ENCODE peak calls at places on chromosome 3, in six cellular contexts. One of them, this sample, is unnamed.

GRCh38 chr3:10173926-10174435 is 9.3 kb downstream of the IRAK2 start:
- DNase-seq in astrocyte of the spinal cord: peak; percentile 97
- DNase-seq in cardiac muscle cell: no peak
- DNase-seq in tibial nerve: peak; percentile 72
- DNase-seq in CD8-positive, alpha-beta T cell: no peak
- DNase-seq in HCT116: no peak
- DNase-seq in this sample: no peak

GRCh38 chr3:45104715-45105711 is 41.2 kb downstream of the CDCP1 start:
- DNase-seq in astrocyte of the spinal cord: peak; percentile 72
- DNase-seq in cardiac muscle cell: no peak
- DNase-seq in tibial nerve: no peak
- DNase-seq in CD8-positive, alpha-beta T cell: no peak
- DNase-seq in HCT116: no peak
- DNase-seq in this sample: no peak

GRCh38 chr3:64909757-64910475 is 222.1 kb upstream of the ADAMTS9 start:
- DNase-seq in astrocyte of the spinal cord: no peak
- DNase-seq in cardiac muscle cell: peak; percentile 87
- DNase-seq in tibial nerve: no peak
- DNase-seq in CD8-positive, alpha-beta T cell: no peak
- DNase-seq in HCT116: no peak
- DNase-seq in this sample: no peak

GRCh38 chr3:46690798-46691197 is 2.7 kb downstream of the ALS2CL start:
- DNase-seq in astrocyte of the spinal cord: no peak
- DNase-seq in cardiac muscle cell: no peak
- DNase-seq in tibial nerve: no peak
- DNase-seq in CD8-positive, alpha-beta T cell: no peak
- DNase-seq in HCT116: no peak
- DNase-seq in this sample: no peak

GRCh38 chr3:122092460-122093165 is 37.5 kb downstream of the CD86 start:
- DNase-seq in astrocyte of the spinal cord: peak; percentile 0
- DNase-seq in cardiac muscle cell: no peak
- DNase-seq in tibial nerve: peak; percentile 41
- DNase-seq in CD8-positive, alpha-beta T cell: no peak
- DNase-seq in HCT116: peak; percentile 10
- DNase-seq in this sample: no peak

GRCh38 chr3:39839504-39839903 is 30.1 kb downstream of the MYRIP start:
- DNase-seq in astrocyte of the spinal cord: no peak
- DNase-seq in cardiac muscle cell: no peak
- DNase-seq in tibial nerve: no peak
- DNase-seq in CD8-positive, alpha-beta T cell: no peak
- DNase-seq in HCT116: no peak
- DNase-seq in this sample: no peak

GRCh38 chr3:186359078-186359477 is 3.0 kb downstream of the DGKG start:
- DNase-seq in astrocyte of the spinal cord: no peak
- DNase-seq in cardiac muscle cell: no peak
- DNase-seq in tibial nerve: no peak
- DNase-seq in CD8-positive, alpha-beta T cell: no peak
- DNase-seq in HCT116: no peak
- DNase-seq in this sample: no peak

GRCh38 chr3:50352762-50353161 is 2.1 kb downstream of the CYB561D2 start:
- DNase-seq in astrocyte of the spinal cord: no peak
- DNase-seq in cardiac muscle cell: no peak
- DNase-seq in tibial nerve: no peak
- DNase-seq in CD8-positive, alpha-beta T cell: no peak
- DNase-seq in HCT116: no peak
- DNase-seq in this sample: no peak

GRCh38 chr3:197333901-197334639 is 35.7 kb upstream of the DLG1 start:
- DNase-seq in astrocyte of the spinal cord: no peak
- DNase-seq in cardiac muscle cell: peak; percentile 42
- DNase-seq in tibial nerve: no peak
- DNase-seq in CD8-positive, alpha-beta T cell: no peak
- DNase-seq in HCT116: no peak
- DNase-seq in this sample: no peak

GRCh38 chr3:195110647-195111321 is 160.2 kb downstream of the XXYLT1 start:
- DNase-seq in astrocyte of the spinal cord: no peak
- DNase-seq in cardiac muscle cell: peak; percentile 25
- DNase-seq in tibial nerve: peak; percentile 48
- DNase-seq in CD8-positive, alpha-beta T cell: no peak
- DNase-seq in HCT116: no peak
- DNase-seq in this sample: no peak

GRCh38 chr3:188553569-188553968 is 399.6 kb downstream of the LPP start:
- DNase-seq in astrocyte of the spinal cord: no peak
- DNase-seq in cardiac muscle cell: no peak
- DNase-seq in tibial nerve: no peak
- DNase-seq in CD8-positive, alpha-beta T cell: peak; percentile 51
- DNase-seq in HCT116: no peak
- DNase-seq in this sample: no peak

GRCh38 chr3:114499986-114500385 is 206.2 kb downstream of the TIGIT start:
- DNase-seq in astrocyte of the spinal cord: peak; percentile 83
- DNase-seq in cardiac muscle cell: no peak
- DNase-seq in tibial nerve: no peak
- DNase-seq in CD8-positive, alpha-beta T cell: no peak
- DNase-seq in HCT116: no peak
- DNase-seq in this sample: no peak

GRCh38 chr3:165744025-165744424 is 93.2 kb downstream of the BCHE start:
- DNase-seq in astrocyte of the spinal cord: no peak
- DNase-seq in cardiac muscle cell: no peak
- DNase-seq in tibial nerve: no peak
- DNase-seq in CD8-positive, alpha-beta T cell: no peak
- DNase-seq in HCT116: no peak
- DNase-seq in this sample: no peak

GRCh38 chr3:13716540-13717221 is 163.2 kb downstream of the WNT7A start:
- DNase-seq in astrocyte of the spinal cord: no peak
- DNase-seq in cardiac muscle cell: no peak
- DNase-seq in tibial nerve: no peak
- DNase-seq in CD8-positive, alpha-beta T cell: no peak
- DNase-seq in HCT116: no peak
- DNase-seq in this sample: no peak

GRCh38 chr3:1943395-1944118 is 155.1 kb upstream of the CNTN4 start:
- DNase-seq in astrocyte of the spinal cord: no peak
- DNase-seq in cardiac muscle cell: no peak
- DNase-seq in tibial nerve: no peak
- DNase-seq in CD8-positive, alpha-beta T cell: no peak
- DNase-seq in HCT116: no peak
- DNase-seq in this sample: no peak

GRCh38 chr3:43176666-43177065 is 70.8 kb upstream of the POMGNT2 start:
- DNase-seq in astrocyte of the spinal cord: no peak
- DNase-seq in cardiac muscle cell: no peak
- DNase-seq in tibial nerve: no peak
- DNase-seq in CD8-positive, alpha-beta T cell: no peak
- DNase-seq in HCT116: no peak
- DNase-seq in this sample: no peak

GRCh38 chr3:36713904-36714303 is 50.4 kb downstream of the DCLK3 start:
- DNase-seq in astrocyte of the spinal cord: no peak
- DNase-seq in cardiac muscle cell: no peak
- DNase-seq in tibial nerve: no peak
- DNase-seq in CD8-positive, alpha-beta T cell: no peak
- DNase-seq in HCT116: no peak
- DNase-seq in this sample: no peak

GRCh38 chr3:170907519-170908234 is 760 bp downstream of the EIF5A2 start:
- DNase-seq in astrocyte of the spinal cord: peak; percentile 33
- DNase-seq in cardiac muscle cell: peak; percentile 5
- DNase-seq in tibial nerve: no peak
- DNase-seq in CD8-positive, alpha-beta T cell: no peak
- DNase-seq in HCT116: no peak
- DNase-seq in this sample: no peak

GRCh38 chr3:25542571-25543039 is 114.5 kb downstream of the RARB start:
- DNase-seq in astrocyte of the spinal cord: no peak
- DNase-seq in cardiac muscle cell: no peak
- DNase-seq in tibial nerve: no peak
- DNase-seq in CD8-positive, alpha-beta T cell: no peak
- DNase-seq in HCT116: no peak
- DNase-seq in this sample: no peak

GRCh38 chr3:107263269-107264021 is 113.8 kb upstream of the CCDC54 start:
- DNase-seq in astrocyte of the spinal cord: no peak
- DNase-seq in cardiac muscle cell: no peak
- DNase-seq in tibial nerve: no peak
- DNase-seq in CD8-positive, alpha-beta T cell: no peak
- DNase-seq in HCT116: no peak
- DNase-seq in this sample: no peak

GRCh38 chr3:43286886-43287301 is 554 bp downstream of the SNRK start:
- DNase-seq in astrocyte of the spinal cord: no peak
- DNase-seq in cardiac muscle cell: peak; percentile 57
- DNase-seq in tibial nerve: no peak
- DNase-seq in CD8-positive, alpha-beta T cell: peak; percentile 59
- DNase-seq in HCT116: no peak
- DNase-seq in this sample: no peak

GRCh38 chr3:56971816-56972215 is 88.6 kb upstream of the SPATA12 start:
- DNase-seq in astrocyte of the spinal cord: no peak
- DNase-seq in cardiac muscle cell: no peak
- DNase-seq in tibial nerve: no peak
- DNase-seq in CD8-positive, alpha-beta T cell: no peak
- DNase-seq in HCT116: no peak
- DNase-seq in this sample: no peak

GRCh38 chr3:184727357-184728060 is 15.6 kb upstream of the MAGEF1 start:
- DNase-seq in astrocyte of the spinal cord: peak; percentile 63
- DNase-seq in cardiac muscle cell: peak; percentile 95
- DNase-seq in tibial nerve: peak; percentile 79
- DNase-seq in CD8-positive, alpha-beta T cell: peak; percentile 62
- DNase-seq in HCT116: peak; percentile 81
- DNase-seq in this sample: peak; percentile 67

GRCh38 chr3:180408654-180409053 is 193.3 kb upstream of the TTC14 start:
- DNase-seq in astrocyte of the spinal cord: peak; percentile 58
- DNase-seq in cardiac muscle cell: no peak
- DNase-seq in tibial nerve: no peak
- DNase-seq in CD8-positive, alpha-beta T cell: no peak
- DNase-seq in HCT116: no peak
- DNase-seq in this sample: no peak

GRCh38 chr3:179421500-179421899 is 29.8 kb downstream of the GNB4 start:
- DNase-seq in astrocyte of the spinal cord: peak; percentile 45
- DNase-seq in cardiac muscle cell: peak; percentile 65
- DNase-seq in tibial nerve: peak; percentile 23
- DNase-seq in CD8-positive, alpha-beta T cell: no peak
- DNase-seq in HCT116: no peak
- DNase-seq in this sample: no peak

GRCh38 chr3:69385033-69385722 is 710 bp downstream of the FRMD4B start:
- DNase-seq in astrocyte of the spinal cord: no peak
- DNase-seq in cardiac muscle cell: no peak
- DNase-seq in tibial nerve: no peak
- DNase-seq in CD8-positive, alpha-beta T cell: no peak
- DNase-seq in HCT116: no peak
- DNase-seq in this sample: no peak

GRCh38 chr3:39146611-39147373 is 6.6 kb downstream of the CSRNP1 start:
- DNase-seq in astrocyte of the spinal cord: peak; percentile 97
- DNase-seq in cardiac muscle cell: no peak
- DNase-seq in tibial nerve: peak; percentile 76
- DNase-seq in CD8-positive, alpha-beta T cell: peak; percentile 71
- DNase-seq in HCT116: peak; percentile 77
- DNase-seq in this sample: no peak

GRCh38 chr3:157174265-157174615 is 14.3 kb upstream of the CCNL1 start:
- DNase-seq in astrocyte of the spinal cord: no peak
- DNase-seq in cardiac muscle cell: no peak
- DNase-seq in tibial nerve: no peak
- DNase-seq in CD8-positive, alpha-beta T cell: no peak
- DNase-seq in HCT116: no peak
- DNase-seq in this sample: no peak

GRCh38 chr3:128307781-128308469 is 154.6 kb downstream of the EEFSEC start:
- DNase-seq in astrocyte of the spinal cord: no peak
- DNase-seq in cardiac muscle cell: no peak
- DNase-seq in tibial nerve: no peak
- DNase-seq in CD8-positive, alpha-beta T cell: peak; percentile 44
- DNase-seq in HCT116: no peak
- DNase-seq in this sample: no peak

GRCh38 chr3:128310286-128311058 is 156.2 kb downstream of the DNAJB8 start:
- DNase-seq in astrocyte of the spinal cord: no peak
- DNase-seq in cardiac muscle cell: peak; percentile 47
- DNase-seq in tibial nerve: no peak
- DNase-seq in CD8-positive, alpha-beta T cell: peak; percentile 29
- DNase-seq in HCT116: no peak
- DNase-seq in this sample: peak; percentile 22

GRCh38 chr3:128309026-128309425 is 155.7 kb downstream of the EEFSEC start:
- DNase-seq in astrocyte of the spinal cord: no peak
- DNase-seq in cardiac muscle cell: peak; percentile 77
- DNase-seq in tibial nerve: no peak
- DNase-seq in CD8-positive, alpha-beta T cell: no peak
- DNase-seq in HCT116: no peak
- DNase-seq in this sample: peak; percentile 25

GRCh38 chr3:128306481-128306880 is 153.2 kb downstream of the EEFSEC start:
- DNase-seq in astrocyte of the spinal cord: no peak
- DNase-seq in cardiac muscle cell: no peak
- DNase-seq in tibial nerve: no peak
- DNase-seq in CD8-positive, alpha-beta T cell: no peak
- DNase-seq in HCT116: no peak
- DNase-seq in this sample: no peak

DNA sequence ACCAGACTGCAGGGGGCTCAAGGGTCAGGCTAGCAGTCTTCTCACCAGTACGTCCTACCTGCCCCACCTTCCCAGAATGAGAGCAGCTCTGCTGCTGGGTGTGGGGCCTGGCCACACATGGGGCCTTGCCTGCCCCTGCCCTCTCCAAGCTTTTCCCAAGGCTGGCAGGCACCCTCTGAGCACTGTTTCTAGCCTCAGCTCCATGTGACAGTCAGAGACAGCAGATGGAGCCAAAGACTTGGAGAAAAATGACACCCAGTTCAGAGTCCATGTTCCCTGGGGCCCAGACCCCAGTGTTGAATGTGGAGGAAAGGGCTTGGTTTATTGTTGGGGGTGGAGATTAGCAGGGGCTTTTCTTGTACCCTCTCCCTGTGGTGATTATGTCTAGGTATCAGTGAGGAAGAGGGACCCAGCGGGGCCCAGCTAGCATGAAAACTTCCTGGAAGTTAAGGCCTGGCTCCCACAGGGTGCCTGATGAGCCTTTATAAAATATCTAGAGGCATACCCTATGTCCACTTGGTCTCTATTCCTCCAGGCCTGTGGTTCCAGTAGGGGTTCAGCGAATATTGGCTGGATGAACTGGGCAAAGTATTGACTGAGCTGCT is 153.8 kb downstream of the EEFSEC start:
- DNase-seq in astrocyte of the spinal cord: no peak
- DNase-seq in cardiac muscle cell: peak; percentile 15
- DNase-seq in tibial nerve: no peak
- DNase-seq in CD8-positive, alpha-beta T cell: peak; percentile 48
- DNase-seq in HCT116: no peak
- DNase-seq in this sample: peak; percentile 34
- TF ChIP-seq CTCF in astrocyte of the spinal cord: no peak
- TF ChIP-seq CTCF in cardiac muscle cell: no peak
- TF ChIP-seq CTCF in tibial nerve: no peak
- TF ChIP-seq CTCF in CD8-positive, alpha-beta T cell: no peak
- TF ChIP-seq CTCF in HCT116: no peak
- TF ChIP-seq CTCF in this sample: no peak

GRCh38 chr3:99172736-99173657 is 271.5 kb upstream of the DCBLD2 start:
- DNase-seq in astrocyte of the spinal cord: peak; percentile 75
- DNase-seq in cardiac muscle cell: peak; percentile 70
- DNase-seq in tibial nerve: peak; percentile 62
- DNase-seq in CD8-positive, alpha-beta T cell: no peak
- DNase-seq in HCT116: peak; percentile 56
- DNase-seq in this sample: peak; percentile 57
- TF ChIP-seq CTCF in astrocyte of the spinal cord: peak; percentile 88
- TF ChIP-seq CTCF in cardiac muscle cell: peak; percentile 87
- TF ChIP-seq CTCF in tibial nerve: peak; percentile 28
- TF ChIP-seq CTCF in CD8-positive, alpha-beta T cell: peak; percentile 33
- TF ChIP-seq CTCF in HCT116: peak; percentile 88
- TF ChIP-seq CTCF in this sample: peak; percentile 61

GRCh38 chr3:127590593-127591477 is at the start of gene TPRA1:
- DNase-seq in astrocyte of the spinal cord: peak; percentile 98
- DNase-seq in cardiac muscle cell: peak; percentile 97
- DNase-seq in tibial nerve: peak; percentile 92
- DNase-seq in CD8-positive, alpha-beta T cell: peak; percentile 84
- DNase-seq in HCT116: peak; percentile 94
- DNase-seq in this sample: peak; percentile 79
- TF ChIP-seq CTCF in astrocyte of the spinal cord: no peak
- TF ChIP-seq CTCF in cardiac muscle cell: no peak
- TF ChIP-seq CTCF in tibial nerve: peak; percentile 10
- TF ChIP-seq CTCF in CD8-positive, alpha-beta T cell: no peak
- TF ChIP-seq CTCF in HCT116: no peak
- TF ChIP-seq CTCF in this sample: no peak

GRCh38 chr3:127027061-127027735 is 44.3 kb downstream of the PLXNA1 start:
- DNase-seq in astrocyte of the spinal cord: no peak
- DNase-seq in cardiac muscle cell: no peak
- DNase-seq in tibial nerve: no peak
- DNase-seq in CD8-positive, alpha-beta T cell: no peak
- DNase-seq in HCT116: no peak
- DNase-seq in this sample: no peak
- TF ChIP-seq CTCF in astrocyte of the spinal cord: no peak
- TF ChIP-seq CTCF in cardiac muscle cell: no peak
- TF ChIP-seq CTCF in tibial nerve: no peak
- TF ChIP-seq CTCF in CD8-positive, alpha-beta T cell: no peak
- TF ChIP-seq CTCF in HCT116: no peak
- TF ChIP-seq CTCF in this sample: no peak